ENCODE peak calls at places on chromosomes 2 and 18, in four cellular contexts. D is IMR-90, Z is neuronal stem cell, W is mesenchymal stem cell. T is an unnamed sample. For H3K9me3, the result is how much of the 10 kb centered on the place peaks cover.

GRCh38 chr2:100109986-100110980 is 32.1 kb downstream of the AFF3 start:
- DNase-seq in Z (no peak), D (no peak), W (no peak), T (no peak)

GRCh38 chr18:9835796-9836195 is 50.0 kb upstream of the TXNDC2 start:
- DNase-seq in D (no peak), W (no peak), Z (no peak), T (no peak)

GRCh38 chr2:190467575-190468083 is 59.5 kb downstream of the MFSD6 start:
- DNase-seq in D (peak), Z (peak), W (no peak), T (no peak)

GRCh38 chr2:18626256-18626668 is 36.9 kb upstream of the NT5C1B start:
- DNase-seq in Z (no peak), D (peak), W (peak), T (peak)

GRCh38 chr2:203016716-203017115 is 2.0 kb downstream of the NBEAL1 start:
- DNase-seq in Z (no peak), D (no peak), W (no peak), T (no peak)

GRCh38 chr2:76415821-76416220 is 705.1 kb upstream of the GCFC2 start:
- DNase-seq in Z (no peak), D (no peak), W (no peak), T (no peak)

GRCh38 chr2:113831156-113831555 is 58.7 kb upstream of the ACTR3 start:
- DNase-seq in Z (no peak), W (peak), D (peak), T (peak)

GRCh38 chr2:46331099-46331766 is 34.0 kb downstream of the EPAS1 start:
- DNase-seq in W (peak), Z (no peak), D (no peak), T (no peak)

GRCh38 chr18:70291295-70291574 is 2.4 kb downstream of the SOCS6 start:
- DNase-seq in D (no peak), Z (no peak), W (no peak), T (no peak)

GRCh38 chr2:159103411-159103810 is 135.0 kb downstream of the TANC1 start:
- DNase-seq in Z (no peak), W (no peak), D (peak), T (no peak)

GRCh38 chr2:209687261-209687660 is 84.4 kb upstream of the UNC80 start:
- DNase-seq in D (no peak), W (no peak), Z (no peak), T (no peak)

GRCh38 chr2:17958486-17959092 is 80.1 kb downstream of the KCNS3 start:
- DNase-seq in D (no peak), W (no peak), Z (no peak), T (no peak)

GRCh38 chr2:57987835-57988573 is 58.6 kb upstream of the VRK2 start:
- DNase-seq in D (no peak), W (peak), Z (no peak), T (no peak)

GRCh38 chr18:68940754-68941153 is 142.9 kb downstream of the CCDC102B start:
- DNase-seq in D (no peak), Z (no peak), W (no peak), T (no peak)
- H3K4me3 ChIP-seq in D (no peak), Z (no peak), W (no peak), T (no peak)

DNA sequence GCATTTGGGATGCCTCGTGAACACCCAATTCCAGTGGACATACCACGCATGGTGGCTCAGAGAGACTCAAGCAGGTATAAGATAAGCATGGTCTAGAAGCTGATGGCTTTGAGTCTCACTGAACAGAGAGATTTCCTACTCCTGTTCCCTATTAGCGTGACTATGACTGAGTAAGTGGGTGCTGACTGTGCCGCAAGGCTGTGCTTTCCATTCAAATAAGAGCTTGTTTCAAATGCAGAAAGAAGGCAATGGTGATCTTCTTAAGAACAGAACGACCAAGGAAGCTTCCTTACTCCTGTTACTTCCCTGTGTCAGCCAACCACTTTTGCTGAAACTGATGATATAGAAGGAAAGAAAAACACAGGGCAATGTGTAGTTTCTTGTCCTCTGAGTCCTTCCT is 63.5 kb upstream of the IGFBP2 start:
- DNase-seq in D (no peak), Z (no peak), W (no peak), T (no peak)
- H3K4ac ChIP-seq in D (no peak), Z (no peak), W (no peak), T (no peak)

GRCh38 chr2:176079851-176080539 is 3.8 kb downstream of the EVX2 start:
- DNase-seq in W (no peak), Z (no peak), D (peak), T (peak)

GRCh38 chr2:176081451-176081992 is 2.2 kb downstream of the EVX2 start:
- DNase-seq in Z (no peak), W (no peak), D (no peak), T (no peak)

GRCh38 chr2:176081993-176082884 is 1.5 kb downstream of the EVX2 start:
- DNase-seq in Z (no peak), D (no peak), W (no peak), T (no peak)

GRCh38 chr2:176079285-176079830 is 4.4 kb downstream of the EVX2 start:
- DNase-seq in D (no peak), Z (no peak), W (no peak), T (no peak)

GRCh38 chr2:176080540-176081355 is 3.0 kb downstream of the EVX2 start:
- DNase-seq in Z (no peak), W (no peak), D (no peak), T (peak)
- H3K9me3 ChIP-seq in Z (under half), W (under half), D (under half), T (under half)

GRCh38 chr2:173359231-173359630 is 4.6 kb downstream of the CDCA7 start:
- DNase-seq in Z (no peak), D (peak), W (no peak), T (peak)
- H3K4me3 ChIP-seq in Z (no peak), D (no peak), W (no peak), T (no peak)

DNA sequence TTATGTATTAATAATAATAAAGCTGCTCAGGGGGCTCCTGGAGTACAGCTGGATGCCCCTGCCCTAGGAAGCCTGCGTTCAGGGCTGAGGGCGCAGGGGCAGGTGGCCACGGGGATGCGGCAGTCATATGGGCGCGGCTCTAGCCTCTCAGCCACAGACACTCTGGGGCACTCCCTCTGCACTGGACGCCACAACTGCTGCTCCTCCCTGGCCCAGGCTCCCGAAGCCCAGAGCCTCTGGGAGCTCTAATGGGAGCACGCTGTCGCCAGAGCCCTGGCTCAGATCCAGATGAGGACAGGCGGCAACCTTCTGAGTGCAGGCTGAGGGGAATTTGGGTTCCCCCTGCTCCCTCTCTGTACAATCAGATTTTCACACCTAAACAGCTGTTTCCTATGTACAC is 93.6 kb downstream of the MTCL1 start:
- DNase-seq in D (no peak), W (peak), Z (no peak), T (no peak)
- H3K4ac ChIP-seq in D (peak), W (peak), Z (no peak), T (no peak)

DNA sequence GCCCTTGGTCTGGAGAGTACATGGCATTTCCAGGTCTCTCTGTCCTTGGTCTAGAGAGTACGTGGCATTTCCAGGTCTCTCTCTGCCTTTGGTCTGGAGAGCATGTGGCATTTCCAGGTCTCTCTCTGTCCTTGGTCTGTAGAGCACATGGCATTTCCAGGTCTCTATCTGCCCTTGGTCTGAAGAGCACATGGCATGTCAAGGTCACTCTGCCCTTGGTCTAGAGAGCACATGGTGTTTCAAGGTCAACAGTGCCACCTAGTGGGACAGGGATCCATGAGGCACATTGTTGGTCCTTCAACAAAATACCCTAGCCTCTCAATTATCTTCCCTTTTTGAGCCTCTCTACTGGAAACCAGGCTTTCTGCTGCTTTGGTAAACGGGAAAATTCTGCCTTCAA is 250.2 kb downstream of the OTX1 start:
- DNase-seq in W (no peak), D (no peak), Z (no peak), T (no peak)
- H3K9me3 ChIP-seq in W (half or more), D (under half), Z (under half), T (under half)

DNA sequence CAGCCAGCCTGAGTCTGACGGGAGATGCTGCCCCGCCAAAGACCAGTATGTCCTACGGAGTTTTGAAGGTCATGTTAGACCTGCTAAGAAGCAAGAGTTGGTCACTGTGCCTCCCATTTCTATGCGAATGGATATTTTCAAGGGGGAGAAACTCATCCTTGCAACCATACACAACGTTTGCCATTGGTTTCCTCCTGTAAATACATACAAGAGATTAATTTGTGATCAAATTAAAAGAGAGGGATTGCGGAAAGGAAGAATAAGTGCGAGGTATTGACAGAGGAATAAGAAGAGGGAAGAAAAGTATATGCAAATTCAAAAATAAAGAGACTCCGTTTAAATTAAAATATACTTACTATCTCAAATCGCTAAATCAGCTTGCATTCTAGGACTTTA is 809 bp upstream of the CACNB4 start:
- DNase-seq in D (no peak), W (no peak), Z (no peak), T (no peak)
- H3K4me3 ChIP-seq in D (no peak), W (no peak), Z (peak), T (no peak)

T was measured in trophoblast cell.